ENCODE peak calls at places on chromosome 4, in seven cellular contexts. G, C, L, K, I, T and H are unnamed samples.

GRCh38 chr4:5757954-5758353 is 47.0 kb downstream of the EVC start:
- DNase-seq in L (no peak), C (no peak), K (no peak), T (no peak), I (no peak), G (no peak), H (no peak)

GRCh38 chr4:170089274-170089742 is 448 bp downstream of the AADAT start:
- DNase-seq in I (peak; percentile 49), L (peak; percentile 39), T (no peak), C (peak; percentile 27), G (no peak), K (no peak), H (no peak)

GRCh38 chr4:88043001-88043400 is 35.6 kb downstream of the PKD2 start:
- DNase-seq in C (no peak), I (no peak), G (no peak), T (no peak), K (no peak), L (no peak), H (no peak)

GRCh38 chr4:110527156-110527555 is 51.2 kb downstream of the ENPEP start:
- DNase-seq in K (no peak), G (no peak), I (no peak), L (no peak), C (no peak), T (no peak), H (no peak)

GRCh38 chr4:165922747-165923146 is 49.7 kb downstream of the TLL1 start:
- DNase-seq in K (no peak), I (no peak), T (no peak), G (no peak), L (no peak), C (no peak), H (no peak)

GRCh38 chr4:48578132-48578964 is 88.3 kb downstream of the ZAR1 start:
- DNase-seq in I (peak; percentile 86), L (peak; percentile 78), G (peak; percentile 34), K (no peak), T (no peak), C (peak; percentile 67), H (no peak)

GRCh38 chr4:98745372-98745771 is 87.0 kb upstream of the TSPAN5 start:
- DNase-seq in K (no peak), I (peak; percentile 25), C (peak; percentile 28), G (no peak), L (peak; percentile 15), T (no peak), H (no peak)

GRCh38 chr4:133775469-133775868 is 426.1 kb downstream of the PABPC4L start:
- DNase-seq in C (no peak), G (no peak), K (no peak), L (no peak), T (no peak), I (peak; percentile 1), H (no peak)

GRCh38 chr4:109041463-109041862 is 261.0 kb downstream of the COL25A1 start:
- DNase-seq in G (no peak), L (peak; percentile 50), K (no peak), C (no peak), I (peak; percentile 24), T (no peak), H (no peak)

GRCh38 chr4:182142146-182143085 is 100.8 kb upstream of the TENM3 start:
- DNase-seq in G (no peak), K (no peak), C (no peak), T (no peak), L (peak; percentile 58), I (peak; percentile 64), H (no peak)

GRCh38 chr4:123417813-123418212 is 21.2 kb downstream of the SPRY1 start:
- DNase-seq in G (no peak), K (no peak), T (no peak), I (no peak), L (no peak), C (no peak), H (no peak)

GRCh38 chr4:10917475-10918103 is 233.0 kb upstream of the CLNK start:
- DNase-seq in C (no peak), L (no peak), K (no peak), T (no peak), I (peak; percentile 12), G (no peak), H (no peak)

GRCh38 chr4:128220286-128221235 is 67.1 kb downstream of the PGRMC2 start:
- DNase-seq in G (no peak), K (no peak), I (peak; percentile 74), T (no peak), C (peak; percentile 63), L (peak; percentile 75), H (no peak)

GRCh38 chr4:186029731-186030421 is 39.1 kb upstream of the TLR3 start:
- DNase-seq in L (peak; percentile 5), C (no peak), I (peak; percentile 42), K (peak; percentile 92), G (peak; percentile 28), T (peak; percentile 83), H (peak; percentile 84)

GRCh38 chr4:67393699-67394281 is 151.5 kb downstream of the CENPC start:
- DNase-seq in C (peak; percentile 78), G (no peak), K (no peak), I (peak; percentile 55), L (peak; percentile 50), T (no peak), H (no peak)

GRCh38 chr4:5751918-5752802 is 41.2 kb downstream of the EVC start:
- DNase-seq in C (no peak), K (no peak), I (peak; percentile 71), L (peak; percentile 90), T (no peak), G (no peak), H (no peak)

GRCh38 chr4:663438-664428 is 10.3 kb downstream of the ATP5ME start:
- DNase-seq in L (no peak), T (peak; percentile 54), C (no peak), G (no peak), K (peak; percentile 81), I (no peak), H (peak; percentile 61)

GRCh38 chr4:2103127-2103842 is 44.2 kb downstream of the NAT8L start:
- DNase-seq in I (no peak), T (no peak), C (no peak), G (no peak), L (no peak), K (no peak), H (no peak)

GRCh38 chr4:2104556-2105345 is 45.6 kb downstream of the NAT8L start:
- DNase-seq in K (no peak), C (no peak), I (no peak), G (no peak), T (no peak), L (no peak), H (no peak)

GRCh38 chr4:2102045-2102883 is 43.1 kb downstream of the NAT8L start:
- DNase-seq in I (no peak), T (no peak), C (no peak), K (no peak), L (no peak), G (no peak), H (no peak)

GRCh38 chr4:2103843-2104547 is 44.9 kb downstream of the NAT8L start:
- DNase-seq in C (no peak), I (no peak), T (no peak), L (no peak), K (no peak), G (no peak), H (no peak)

GRCh38 chr4:2101346-2102044 is 42.4 kb downstream of the NAT8L start:
- DNase-seq in L (peak; percentile 48), T (no peak), K (no peak), C (peak; percentile 86), G (no peak), I (no peak), H (no peak)
- H3K9me3 ChIP-seq in L (peaks cover 12% of the 10 kb centered on the region), T (peaks cover 43% of the 10 kb centered on the region), K (peaks cover 7% of the 10 kb centered on the region), C (no peaks in the 10 kb centered on the region), G (no peaks in the 10 kb centered on the region), I (no peaks in the 10 kb centered on the region), H (peaks cover 14% of the 10 kb centered on the region)

DNA sequence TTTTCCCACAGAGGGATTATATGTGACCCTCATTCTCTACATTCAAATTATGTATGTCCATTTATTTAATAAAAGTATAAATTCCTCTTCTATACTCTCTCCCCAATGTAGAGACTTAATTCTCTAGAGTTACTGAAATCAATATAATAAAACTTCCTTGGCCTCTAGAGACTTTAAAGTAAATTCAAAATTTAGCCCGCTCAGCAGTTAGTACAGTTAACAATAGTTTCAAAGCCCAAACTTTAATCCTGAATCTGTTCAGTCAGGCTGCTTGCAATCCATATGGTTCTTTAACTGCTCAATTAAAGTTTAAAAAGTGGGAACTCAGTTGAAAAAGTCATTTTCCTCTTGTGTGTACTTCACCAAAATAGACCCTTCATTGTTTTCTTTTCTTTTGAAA is 2558.4 kb downstream of the ARAP2 start:
- DNase-seq in C (no peak), G (no peak), T (no peak), K (no peak), I (no peak), L (no peak), H (no peak)
- H3K9me3 ChIP-seq in C (no peaks in the 10 kb centered on the region), G (no peaks in the 10 kb centered on the region), T (peaks cover 23% of the 10 kb centered on the region), K (no peaks in the 10 kb centered on the region), I (no peaks in the 10 kb centered on the region), L (peaks cover 2% of the 10 kb centered on the region), H (peaks cover 6% of the 10 kb centered on the region)

DNA sequence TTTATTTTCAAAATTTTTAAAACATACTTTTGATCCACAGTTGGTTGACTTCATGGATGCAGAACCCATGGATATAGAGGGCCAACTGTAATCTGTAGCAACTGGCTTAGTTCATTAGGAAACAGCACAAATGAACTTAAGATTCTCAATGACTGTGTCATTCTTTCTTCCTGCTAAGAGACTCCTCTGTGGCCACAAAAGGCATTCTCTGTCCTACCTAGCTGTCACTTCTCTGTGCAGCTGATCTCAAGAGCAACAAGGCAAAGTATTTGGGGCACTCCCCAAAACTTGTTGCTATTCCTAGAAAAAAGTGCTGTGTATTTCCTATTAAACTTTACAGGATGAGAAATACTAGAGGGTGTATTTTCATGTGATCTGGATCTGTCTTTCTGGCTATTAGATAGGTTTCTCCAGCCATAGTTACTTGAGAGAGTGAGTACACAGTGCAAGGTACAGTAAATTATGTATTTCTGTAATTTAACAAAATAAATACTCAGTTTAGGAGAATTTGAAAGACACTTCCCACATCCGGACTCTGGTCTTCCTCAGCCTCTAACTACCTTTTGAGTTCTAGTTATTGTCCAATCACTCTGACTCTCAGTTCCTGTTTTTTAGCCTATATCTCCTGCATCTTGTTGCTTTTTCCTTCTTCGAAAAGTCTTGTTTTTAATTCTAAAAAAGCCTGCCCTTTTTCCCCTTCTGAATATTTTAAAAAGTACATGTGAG is 21.8 kb downstream of the TLR2 start:
- DNase-seq in T (no peak), C (no peak), G (no peak), L (no peak), I (no peak), K (no peak), H (no peak)
- H3K9me3 ChIP-seq in T (no peaks in the 10 kb centered on the region), C (no peaks in the 10 kb centered on the region), G (no peaks in the 10 kb centered on the region), L (no peaks in the 10 kb centered on the region), I (no peaks in the 10 kb centered on the region), K (no peaks in the 10 kb centered on the region), H (no peaks in the 10 kb centered on the region)

GRCh38 chr4:174940002-174940401 is 21.8 kb downstream of the ADAM29 start:
- DNase-seq in K (no peak), T (no peak), I (no peak), C (no peak), G (no peak), L (no peak), H (no peak)

GRCh38 chr4:174934360-174934759 is 16.2 kb downstream of the ADAM29 start:
- DNase-seq in G (no peak), I (no peak), K (no peak), L (no peak), T (no peak), C (no peak), H (no peak)

GRCh38 chr4:174930895-174931294 is 12.7 kb downstream of the ADAM29 start:
- DNase-seq in T (no peak), I (no peak), L (no peak), K (no peak), G (no peak), C (no peak), H (no peak)

GRCh38 chr4:174933083-174933482 is 14.9 kb downstream of the ADAM29 start:
- DNase-seq in I (no peak), K (no peak), T (no peak), G (no peak), C (no peak), L (no peak), H (no peak)

GRCh38 chr4:174935607-174936006 is 17.4 kb downstream of the ADAM29 start:
- DNase-seq in L (no peak), G (no peak), T (no peak), K (no peak), I (no peak), C (no peak), H (no peak)
- H3K9me3 ChIP-seq in L (peaks cover 2% of the 10 kb centered on the region), G (no peaks in the 10 kb centered on the region), T (peaks cover 7% of the 10 kb centered on the region), K (no peaks in the 10 kb centered on the region), I (no peaks in the 10 kb centered on the region), C (no peaks in the 10 kb centered on the region), H (peaks cover 6% of the 10 kb centered on the region)